ENCODE peak calls at places on chromosome 21, in four cellular contexts. F is thyroid gland, K is ascending aorta, X is A549. O is an unnamed sample.

GRCh38 chr21:26495283-26495849 is 77.7 kb downstream of the CYYR1 start:
- DNase-seq in F (no peak), K (no peak), X (peak; percentile 10), O (no peak)

GRCh38 chr21:14523234-14523633 is 22.9 kb downstream of the SAMSN1 start:
- DNase-seq in F (no peak), K (no peak), X (no peak), O (no peak)

GRCh38 chr21:35974801-35975200 is 85.5 kb downstream of the SETD4 start:
- DNase-seq in F (no peak), K (no peak), X (no peak), O (peak; percentile 31)

GRCh38 chr21:26513212-26513611 is 59.9 kb downstream of the CYYR1 start:
- DNase-seq in F (no peak), K (peak; percentile 69), X (no peak), O (no peak)

GRCh38 chr21:28253378-28253777 is 739.3 kb downstream of the LTN1 start:
- DNase-seq in F (no peak), K (no peak), X (no peak), O (peak; percentile 33)

GRCh38 chr21:15604424-15604823 is 125.4 kb upstream of the USP25 start:
- DNase-seq in F (no peak), K (no peak), X (peak; percentile 65), O (peak; percentile 71)

GRCh38 chr21:15826147-15826780 is 96.5 kb downstream of the USP25 start:
- DNase-seq in F (no peak), K (no peak), X (peak; percentile 73), O (peak; percentile 51)

GRCh38 chr21:36471254-36471723 is 8.6 kb downstream of the CLDN14 start:
- DNase-seq in F (no peak), K (no peak), X (peak; percentile 89), O (peak; percentile 23)

GRCh38 chr21:27569091-27569490 is 602.2 kb upstream of the ADAMTS5 start:
- DNase-seq in F (no peak), K (no peak), X (no peak), O (no peak)

GRCh38 chr21:38662224-38662568 is 143.5 kb upstream of the ETS2 start:
- DNase-seq in F (no peak), K (no peak), X (no peak), O (no peak)

GRCh38 chr21:25845729-25846256 is 111.0 kb downstream of the GABPA start:
- DNase-seq in F (no peak), K (no peak), X (no peak), O (no peak)

GRCh38 chr21:43802713-43803313 is 13.4 kb downstream of the RRP1 start:
- DNase-seq in F (no peak), K (no peak), X (no peak), O (no peak)

GRCh38 chr21:45026066-45026745 is 48.2 kb upstream of the ADARB1 start:
- DNase-seq in F (no peak), K (peak; percentile 81), X (no peak), O (no peak)

GRCh38 chr21:15209224-15209623 is 144.4 kb upstream of the NRIP1 start:
- DNase-seq in F (no peak), K (no peak), X (no peak), O (no peak)

GRCh38 chr21:8994640-8995511 is 1526.5 kb upstream of the TPTE start:
- DNase-seq in F (no peak), K (no peak), X (peak; percentile 95), O (no peak)

GRCh38 chr21:31218830-31219608 is 125.0 kb downstream of the TIAM1 start:
- DNase-seq in F (peak; percentile 16), K (peak; percentile 74), X (no peak), O (peak; percentile 51)

GRCh38 chr21:30083120-30083945 is 83.3 kb downstream of the CLDN17 start:
- DNase-seq in F (no peak), K (no peak), X (no peak), O (no peak)

GRCh38 chr21:44596068-44596725 is 3.9 kb upstream of the KRTAP10-6 start:
- DNase-seq in F (no peak), K (no peak), X (no peak), O (peak; percentile 18)

GRCh38 chr21:15437873-15438272 is 291.9 kb upstream of the USP25 start:
- DNase-seq in F (no peak), K (no peak), X (no peak), O (no peak)

GRCh38 chr21:10272216-10272615 is 249.2 kb upstream of the TPTE start:
- DNase-seq in F (no peak), K (no peak), X (peak; percentile 17), O (no peak)

GRCh38 chr21:23249760-23250159 is 2251.6 kb downstream of the NCAM2 start:
- DNase-seq in F (no peak), K (no peak), X (no peak), O (no peak)

GRCh38 chr21:44761011-44761729 is 40.5 kb downstream of the UBE2G2 start:
- DNase-seq in F (no peak), K (peak; percentile 38), X (no peak), O (no peak)

GRCh38 chr21:26028183-26028582 is 142.4 kb downstream of the APP start:
- DNase-seq in F (no peak), K (no peak), X (no peak), O (no peak)

GRCh38 chr21:30340714-30341573 is 3.5 kb upstream of the KRTAP27-1 start:
- DNase-seq in F (peak; percentile 49), K (no peak), X (peak; percentile 29), O (peak; percentile 56)

GRCh38 chr21:44582055-44582454 is 1.7 kb upstream of the KRTAP10-5 start:
- DNase-seq in F (no peak), K (no peak), X (no peak), O (no peak)

GRCh38 chr21:45250914-45251634 is 36.6 kb downstream of the POFUT2 start:
- DNase-seq in F (no peak), K (no peak), X (no peak), O (no peak)

GRCh38 chr21:43005635-43006034 is 31.3 kb downstream of the PKNOX1 start:
- DNase-seq in F (no peak), K (no peak), X (no peak), O (no peak)

GRCh38 chr21:15775981-15776380 is 46.2 kb downstream of the USP25 start:
- DNase-seq in F (no peak), K (no peak), X (no peak), O (peak; percentile 46)

GRCh38 chr21:14952916-14953315 is 111.9 kb downstream of the NRIP1 start:
- DNase-seq in F (no peak), K (no peak), X (peak; percentile 13), O (no peak)

GRCh38 chr21:22925032-22925431 is 1926.8 kb downstream of the NCAM2 start:
- DNase-seq in F (no peak), K (no peak), X (no peak), O (no peak)

GRCh38 chr21:24844672-24845071 is 762.6 kb downstream of the MRPL39 start:
- DNase-seq in F (no peak), K (no peak), X (no peak), O (no peak)

GRCh38 chr21:23853796-23854379 is 1753.4 kb downstream of the MRPL39 start:
- DNase-seq in F (no peak), K (no peak), X (peak; percentile 1), O (peak; percentile 21)

GRCh38 chr21:14453339-14453738 is 70.4 kb upstream of the HSPA13 start:
- DNase-seq in F (no peak), K (no peak), X (no peak), O (no peak)

GRCh38 chr21:44542716-44543115 is 2.7 kb upstream of the KRTAP10-1 start:
- DNase-seq in F (no peak), K (no peak), X (no peak), O (no peak)

GRCh38 chr21:25994758-25995163 is 175.8 kb downstream of the APP start:
- DNase-seq in F (no peak), K (no peak), X (no peak), O (no peak)

GRCh38 chr21:23955130-23955873 is 1652.0 kb downstream of the MRPL39 start:
- DNase-seq in F (no peak), K (no peak), X (no peak), O (no peak)

GRCh38 chr21:39531777-39532333 is 80.1 kb downstream of the SH3BGR start:
- DNase-seq in F (no peak), K (no peak), X (no peak), O (no peak)

GRCh38 chr21:38790038-38790437 is 15.7 kb upstream of the ETS2 start:
- DNase-seq in F (no peak), K (peak; percentile 9), X (no peak), O (no peak)

DNA sequence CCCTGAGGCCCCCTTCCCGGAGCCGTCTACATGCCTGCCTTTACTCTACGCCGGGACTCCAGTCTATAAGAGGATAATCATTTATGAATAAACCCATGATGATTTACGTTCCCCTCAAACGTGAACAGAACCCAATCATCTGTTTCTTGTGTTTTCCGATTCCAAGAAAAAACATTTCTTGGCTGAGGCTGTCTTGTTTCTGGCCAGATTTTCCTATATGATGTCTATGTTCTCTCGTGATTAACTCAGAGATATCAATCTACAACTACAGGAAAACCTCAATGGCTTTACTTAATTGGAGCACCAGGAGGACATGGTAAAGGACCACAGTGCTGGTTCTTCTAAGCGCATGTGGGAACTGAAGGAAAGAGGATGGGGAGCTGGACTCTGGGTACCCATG is 22.3 kb downstream of the RCAN1 start:
- DNase-seq in F (no peak), K (no peak), X (no peak), O (no peak)
- H3K27ac ChIP-seq in F (peak overlapping the region; percentile 29), K (peak overlapping the region; percentile 51), X (no peak overlapping the region), O (no peak overlapping the region)

DNA sequence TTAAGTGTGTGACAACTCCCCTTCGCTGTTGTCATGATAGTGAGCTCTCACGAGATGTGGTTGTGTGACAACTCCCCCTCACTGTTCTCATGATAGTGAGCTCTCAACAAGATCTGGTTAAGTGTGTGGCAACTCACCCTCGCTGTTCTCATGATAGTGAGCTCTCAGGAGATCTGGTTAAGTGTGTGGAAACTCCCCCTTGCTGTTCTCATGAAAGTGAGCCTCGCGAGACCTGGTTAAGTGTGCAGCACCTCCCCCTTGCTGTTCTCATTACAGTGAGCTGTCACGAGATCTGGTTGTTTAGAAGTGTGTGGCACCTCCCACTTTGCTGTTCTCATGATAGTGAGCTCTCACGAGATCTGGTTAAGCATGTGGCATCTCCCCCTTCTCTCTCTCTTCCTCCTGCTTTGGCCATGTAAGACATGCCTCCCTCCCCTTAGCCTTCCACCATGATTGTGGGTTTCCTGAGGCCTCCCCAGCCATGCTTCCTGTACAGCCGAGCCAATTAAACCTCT is 25.1 kb upstream of the LSS start:
- DNase-seq in F (no peak), K (no peak), X (no peak), O (no peak)
- H3K27ac ChIP-seq in F (no peak overlapping the region), K (no peak overlapping the region), X (no peak overlapping the region), O (no peak overlapping the region)

DNA sequence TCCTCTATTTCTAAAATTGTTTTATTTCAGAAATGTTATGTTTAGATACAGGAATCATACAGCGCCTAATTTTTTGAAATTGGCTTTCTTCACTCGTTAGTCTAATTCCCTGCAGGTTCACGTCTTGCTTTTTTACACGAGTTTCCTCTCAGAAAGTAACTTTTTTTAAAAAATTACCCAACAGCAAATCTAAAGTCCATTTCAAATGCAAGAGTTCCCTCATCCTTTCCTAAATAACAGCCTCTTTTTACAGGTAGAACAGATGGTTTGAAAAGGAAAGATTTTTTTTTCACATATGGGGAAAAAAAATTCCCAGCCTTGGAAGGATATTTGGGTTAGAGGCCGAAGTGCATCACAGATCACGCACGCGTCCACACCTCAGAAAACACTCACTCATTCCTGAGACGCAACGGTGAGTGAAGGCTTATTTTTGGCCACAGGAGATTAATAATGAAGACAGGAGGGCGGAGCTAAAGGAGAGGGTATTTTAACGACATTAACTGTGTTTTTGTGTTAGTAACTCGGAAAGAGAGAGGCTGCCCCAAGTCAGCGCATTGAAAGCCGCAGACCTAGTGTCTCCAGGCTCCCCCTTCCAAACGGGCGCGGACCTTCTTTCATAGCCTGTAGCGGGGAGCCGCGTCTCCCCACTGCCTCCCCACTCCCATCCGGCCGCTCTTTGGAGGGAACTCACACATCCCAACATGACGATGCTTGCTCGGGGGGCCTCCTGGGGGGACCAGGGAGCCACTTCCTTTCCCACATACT is 936 bp upstream of the RIPK4 start:
- DNase-seq in F (peak; percentile 56), K (peak; percentile 70), X (peak; percentile 50), O (no peak)
- H3K27ac ChIP-seq in F (peak overlapping the region; percentile 72), K (peak overlapping the region; percentile 74), X (peak overlapping the region; percentile 74), O (peak overlapping the region; percentile 90)

GRCh38 chr21:41642399-41642798 is 124.5 kb downstream of the RIPK4 start:
- DNase-seq in F (no peak), K (no peak), X (no peak), O (no peak)
- H3K27ac ChIP-seq in F (peak overlapping the region; percentile 67), K (peak overlapping the region; percentile 91), X (peak overlapping the region; percentile 86), O (peak overlapping the region; percentile 93)